ENCODE peak calls at places on chromosomes 4 and X, in nine cellular contexts. One of them, this sample, is unnamed. For H3K4me1, the result is how much of the 10 kb centered on the place peaks cover.

GRCh38 chr4:58749206-58749605 is 1639.0 kb upstream of the IGFBP7 start:
- DNase-seq in PC-3: peak
- DNase-seq in tibial nerve: no peak
- DNase-seq in ascending aorta: no peak
- DNase-seq in endodermal cell: no peak
- DNase-seq in stomach: peak
- DNase-seq in left ventricle myocardium inferior: no peak
- DNase-seq in tibial artery: no peak
- DNase-seq in kidney: no peak
- DNase-seq in this sample: no peak

GRCh38 chr4:3722446-3723231 is 43.5 kb upstream of the ADRA2C start:
- DNase-seq in PC-3: no peak
- DNase-seq in stomach: no peak
- DNase-seq in ascending aorta: no peak
- DNase-seq in endodermal cell: no peak
- DNase-seq in tibial nerve: no peak
- DNase-seq in kidney: no peak
- DNase-seq in tibial artery: no peak
- DNase-seq in left ventricle myocardium inferior: no peak
- DNase-seq in this sample: no peak

GRCh38 chr4:42768125-42768748 is 111.3 kb upstream of the ATP8A1 start:
- DNase-seq in tibial artery: no peak
- DNase-seq in ascending aorta: no peak
- DNase-seq in PC-3: no peak
- DNase-seq in left ventricle myocardium inferior: no peak
- DNase-seq in stomach: no peak
- DNase-seq in endodermal cell: peak
- DNase-seq in tibial nerve: no peak
- DNase-seq in kidney: no peak
- DNase-seq in this sample: no peak

GRCh38 chr4:40842318-40842717 is 92.6 kb downstream of the NSUN7 start:
- DNase-seq in ascending aorta: no peak
- DNase-seq in endodermal cell: no peak
- DNase-seq in kidney: no peak
- DNase-seq in tibial artery: no peak
- DNase-seq in PC-3: no peak
- DNase-seq in left ventricle myocardium inferior: no peak
- DNase-seq in stomach: no peak
- DNase-seq in tibial nerve: no peak
- DNase-seq in this sample: no peak

GRCh38 chr4:182604953-182605352 is 312.2 kb downstream of the DCTD start:
- DNase-seq in tibial nerve: no peak
- DNase-seq in left ventricle myocardium inferior: no peak
- DNase-seq in stomach: no peak
- DNase-seq in endodermal cell: no peak
- DNase-seq in kidney: no peak
- DNase-seq in ascending aorta: no peak
- DNase-seq in tibial artery: no peak
- DNase-seq in PC-3: peak
- DNase-seq in this sample: no peak

GRCh38 chrX:68498044-68498507 is 775 bp upstream of the YIPF6 start:
- DNase-seq in endodermal cell: no peak
- DNase-seq in left ventricle myocardium inferior: no peak
- DNase-seq in kidney: no peak
- DNase-seq in tibial nerve: no peak
- DNase-seq in ascending aorta: no peak
- DNase-seq in PC-3: peak
- DNase-seq in tibial artery: no peak
- DNase-seq in stomach: no peak
- DNase-seq in this sample: no peak

GRCh38 chrX:106249706-106250379 is 81.7 kb downstream of the PWWP3B start:
- DNase-seq in kidney: no peak
- DNase-seq in stomach: no peak
- DNase-seq in PC-3: no peak
- DNase-seq in endodermal cell: no peak
- DNase-seq in left ventricle myocardium inferior: no peak
- DNase-seq in ascending aorta: no peak
- DNase-seq in tibial artery: no peak
- DNase-seq in tibial nerve: peak
- DNase-seq in this sample: no peak

GRCh38 chr4:138555584-138555983 is 313.4 kb upstream of the SLC7A11 start:
- DNase-seq in ascending aorta: no peak
- DNase-seq in tibial nerve: no peak
- DNase-seq in kidney: no peak
- DNase-seq in tibial artery: no peak
- DNase-seq in endodermal cell: peak
- DNase-seq in stomach: no peak
- DNase-seq in left ventricle myocardium inferior: no peak
- DNase-seq in PC-3: peak
- DNase-seq in this sample: no peak

GRCh38 chr4:166257891-166258290 is 384.9 kb downstream of the TLL1 start:
- DNase-seq in ascending aorta: no peak
- DNase-seq in left ventricle myocardium inferior: no peak
- DNase-seq in tibial artery: no peak
- DNase-seq in endodermal cell: no peak
- DNase-seq in tibial nerve: no peak
- DNase-seq in kidney: no peak
- DNase-seq in stomach: no peak
- DNase-seq in PC-3: no peak
- DNase-seq in this sample: no peak

GRCh38 chr4:128256539-128256938 is 31.1 kb downstream of the PGRMC2 start:
- DNase-seq in tibial nerve: no peak
- DNase-seq in kidney: no peak
- DNase-seq in tibial artery: no peak
- DNase-seq in PC-3: no peak
- DNase-seq in endodermal cell: no peak
- DNase-seq in ascending aorta: no peak
- DNase-seq in stomach: no peak
- DNase-seq in left ventricle myocardium inferior: no peak
- DNase-seq in this sample: no peak

DNA sequence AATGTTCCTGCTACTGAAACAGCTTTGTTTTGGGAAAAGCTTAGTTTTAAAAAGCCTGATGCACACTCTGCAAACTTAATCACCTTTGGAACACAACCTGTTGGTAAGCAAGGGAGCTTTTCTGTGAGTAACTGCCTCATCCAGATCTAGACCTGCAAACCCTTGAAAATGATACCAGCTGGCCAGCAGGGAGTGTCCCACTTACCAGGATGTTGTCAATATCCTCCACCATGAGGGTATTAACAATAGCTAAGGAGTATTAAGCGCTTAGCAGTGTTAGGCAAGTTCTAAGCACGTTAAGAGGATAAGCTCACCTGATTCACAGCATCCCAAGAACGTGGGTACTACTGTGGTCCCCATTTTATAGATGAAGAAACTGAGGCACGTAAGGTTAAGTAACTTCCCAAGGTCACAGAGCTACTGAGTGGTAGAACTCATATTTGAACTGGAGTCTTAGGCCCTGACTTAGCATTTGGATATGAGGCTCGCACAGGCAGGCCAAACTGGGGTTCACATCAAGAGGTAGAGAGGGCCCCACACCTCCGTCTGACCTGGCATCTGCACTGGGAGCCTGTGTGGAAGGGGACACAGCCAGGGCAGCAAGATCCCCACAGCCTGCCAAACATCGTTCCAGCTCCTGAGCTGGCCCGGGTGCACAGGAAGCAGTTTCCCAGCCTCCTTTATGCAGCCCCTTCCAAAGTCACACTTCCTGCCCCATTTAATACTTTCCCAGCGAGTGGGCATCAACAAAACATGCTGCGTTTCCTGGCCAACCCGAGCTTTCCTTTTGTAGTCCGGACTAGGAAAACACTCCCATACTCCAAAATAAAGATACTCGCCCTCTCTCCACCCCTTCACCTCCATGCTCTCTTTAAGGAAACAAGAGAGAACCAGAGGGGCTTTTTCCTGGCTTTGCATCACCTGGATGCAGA is 32.6 kb downstream of the IRF2 start:
- DNase-seq in PC-3: no peak
- DNase-seq in tibial artery: no peak
- DNase-seq in kidney: no peak
- DNase-seq in ascending aorta: no peak
- DNase-seq in tibial nerve: no peak
- DNase-seq in endodermal cell: peak
- DNase-seq in left ventricle myocardium inferior: no peak
- DNase-seq in stomach: no peak
- DNase-seq in this sample: no peak
- H3K4me1 ChIP-seq in PC-3: under half
- H3K4me1 ChIP-seq in tibial artery: under half
- H3K4me1 ChIP-seq in kidney: under half
- H3K4me1 ChIP-seq in ascending aorta: under half
- H3K4me1 ChIP-seq in tibial nerve: half or more
- H3K4me1 ChIP-seq in endodermal cell: under half
- H3K4me1 ChIP-seq in left ventricle myocardium inferior: half or more
- H3K4me1 ChIP-seq in stomach: half or more
- H3K4me1 ChIP-seq in this sample: half or more

GRCh38 chr4:60683953-60684352 is 516.2 kb upstream of the ADGRL3 start:
- DNase-seq in tibial nerve: no peak
- DNase-seq in left ventricle myocardium inferior: no peak
- DNase-seq in ascending aorta: peak
- DNase-seq in kidney: no peak
- DNase-seq in endodermal cell: no peak
- DNase-seq in tibial artery: no peak
- DNase-seq in PC-3: peak
- DNase-seq in stomach: no peak
- DNase-seq in this sample: no peak
- H3K27ac ChIP-seq in tibial nerve: no peak
- H3K27ac ChIP-seq in left ventricle myocardium inferior: no peak
- H3K27ac ChIP-seq in ascending aorta: peak
- H3K27ac ChIP-seq in kidney: no peak
- H3K27ac ChIP-seq in endodermal cell: no peak
- H3K27ac ChIP-seq in tibial artery: peak
- H3K27ac ChIP-seq in PC-3: peak
- H3K27ac ChIP-seq in stomach: no peak
- H3K27ac ChIP-seq in this sample: no peak

GRCh38 chrX:115562492-115562872 is 1.5 kb downstream of the PLS3 start:
- DNase-seq in PC-3: peak
- DNase-seq in endodermal cell: no peak
- DNase-seq in tibial artery: no peak
- DNase-seq in ascending aorta: no peak
- DNase-seq in tibial nerve: no peak
- DNase-seq in left ventricle myocardium inferior: no peak
- DNase-seq in stomach: no peak
- DNase-seq in kidney: no peak
- DNase-seq in this sample: no peak

GRCh38 chrX:115560978-115561604 is at the start of gene PLS3:
- DNase-seq in tibial nerve: peak
- DNase-seq in stomach: peak
- DNase-seq in endodermal cell: peak
- DNase-seq in tibial artery: peak
- DNase-seq in ascending aorta: peak
- DNase-seq in kidney: peak
- DNase-seq in PC-3: peak
- DNase-seq in left ventricle myocardium inferior: peak
- DNase-seq in this sample: no peak

GRCh38 chrX:115560211-115560977 is 580 bp upstream of the PLS3 start:
- DNase-seq in tibial nerve: no peak
- DNase-seq in left ventricle myocardium inferior: no peak
- DNase-seq in PC-3: peak
- DNase-seq in endodermal cell: no peak
- DNase-seq in kidney: no peak
- DNase-seq in stomach: no peak
- DNase-seq in ascending aorta: no peak
- DNase-seq in tibial artery: no peak
- DNase-seq in this sample: no peak

GRCh38 chrX:115563633-115564182 is 2.7 kb downstream of the PLS3 start:
- DNase-seq in endodermal cell: no peak
- DNase-seq in kidney: no peak
- DNase-seq in tibial artery: no peak
- DNase-seq in stomach: no peak
- DNase-seq in ascending aorta: no peak
- DNase-seq in left ventricle myocardium inferior: no peak
- DNase-seq in PC-3: peak
- DNase-seq in tibial nerve: no peak
- DNase-seq in this sample: no peak

DNA sequence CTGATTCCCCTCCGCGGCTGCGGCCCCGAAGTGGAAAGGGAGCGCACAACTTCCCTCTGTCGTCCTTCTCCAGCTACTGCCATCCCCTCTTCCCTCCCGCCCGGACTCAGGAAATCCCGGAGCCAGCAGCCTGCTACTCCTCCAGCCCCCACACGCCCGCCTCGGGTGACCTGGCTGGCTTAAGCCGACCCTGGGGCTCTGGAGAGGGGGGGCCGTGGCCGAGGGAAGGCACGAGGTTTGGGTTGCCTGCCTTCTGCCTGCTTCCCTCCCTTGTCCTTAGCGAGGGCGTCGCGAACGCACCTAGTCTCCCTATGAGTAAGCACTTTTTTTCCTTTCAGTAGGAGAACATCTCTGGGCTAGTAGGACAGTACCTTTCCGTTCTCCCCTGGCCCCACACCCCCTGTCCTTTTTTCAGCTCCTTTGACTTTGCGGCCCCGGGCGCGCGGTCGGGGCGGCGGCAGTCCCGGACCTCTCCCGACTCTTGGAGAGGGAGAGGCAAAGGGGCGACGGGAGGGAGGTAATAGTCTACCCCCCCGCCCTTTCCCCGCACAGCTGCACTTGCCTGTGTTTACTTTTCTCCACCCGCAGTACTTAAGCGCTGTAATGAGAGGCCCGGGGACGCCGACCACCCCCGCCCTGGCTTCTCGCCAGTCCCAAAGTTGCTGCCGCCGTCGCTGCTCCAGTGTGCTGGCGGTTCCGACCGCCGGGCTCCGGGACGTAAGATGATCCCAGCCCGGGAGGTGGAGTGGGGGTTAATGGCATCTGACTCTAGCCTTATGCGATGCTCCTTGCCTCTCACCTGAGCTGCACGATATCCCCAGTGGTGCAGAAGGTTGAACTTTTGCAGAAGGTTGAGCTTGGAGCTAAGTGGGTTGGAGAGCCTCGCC is 874 bp downstream of the PLS3 start:
- DNase-seq in tibial nerve: no peak
- DNase-seq in PC-3: peak
- DNase-seq in ascending aorta: no peak
- DNase-seq in stomach: peak
- DNase-seq in kidney: peak
- DNase-seq in left ventricle myocardium inferior: peak
- DNase-seq in tibial artery: peak
- DNase-seq in endodermal cell: peak
- DNase-seq in this sample: no peak
- TF ChIP-seq CTCF in tibial nerve: no peak
- TF ChIP-seq CTCF in PC-3: no peak
- TF ChIP-seq CTCF in ascending aorta: no peak
- TF ChIP-seq CTCF in stomach: no peak
- TF ChIP-seq CTCF in kidney: no peak
- TF ChIP-seq CTCF in left ventricle myocardium inferior: no peak
- TF ChIP-seq CTCF in tibial artery: no peak
- TF ChIP-seq CTCF in endodermal cell: peak
- TF ChIP-seq CTCF in this sample: no peak

DNA sequence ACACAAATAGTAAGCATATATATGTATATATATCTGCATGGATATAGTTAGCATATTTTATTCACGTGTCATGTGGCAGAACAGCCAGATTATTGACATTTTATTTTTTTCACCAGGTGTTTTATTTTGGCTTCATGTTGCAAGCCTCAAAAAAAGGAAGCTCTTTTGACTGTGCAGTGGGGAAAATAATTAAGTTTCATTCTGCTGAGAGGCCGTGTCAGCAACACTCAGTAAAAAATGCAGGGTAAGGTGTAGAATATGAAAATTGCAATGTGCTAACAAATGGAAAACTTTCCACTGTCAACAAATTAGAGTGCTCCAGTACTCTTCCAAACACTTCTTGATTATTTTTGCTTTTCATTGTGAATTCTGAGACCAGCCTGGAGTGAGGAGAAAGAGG is 511.5 kb downstream of the GLUD2 start:
- DNase-seq in left ventricle myocardium inferior: no peak
- DNase-seq in endodermal cell: no peak
- DNase-seq in tibial artery: no peak
- DNase-seq in ascending aorta: no peak
- DNase-seq in kidney: no peak
- DNase-seq in PC-3: no peak
- DNase-seq in tibial nerve: no peak
- DNase-seq in stomach: no peak
- DNase-seq in this sample: no peak
- H3K4me1 ChIP-seq in left ventricle myocardium inferior: under half
- H3K4me1 ChIP-seq in endodermal cell: under half
- H3K4me1 ChIP-seq in tibial artery: under half
- H3K4me1 ChIP-seq in ascending aorta: under half
- H3K4me1 ChIP-seq in kidney: under half
- H3K4me1 ChIP-seq in PC-3: under half
- H3K4me1 ChIP-seq in tibial nerve: under half
- H3K4me1 ChIP-seq in stomach: under half
- H3K4me1 ChIP-seq in this sample: under half

This sample was measured in esophagus muscularis mucosa.